ENCODE peak calls at places on chromosomes 7 and 10, in five cellular contexts. J, U, W, R and T are unnamed samples.

GRCh38 chr7:105448181-105448580 is 59.5 kb upstream of the SRPK2 start:
- DNase-seq in U (no peak), J (no peak), R (no peak), W (no peak), T (no peak)

GRCh38 chr10:93573051-93573909 is 6.8 kb downstream of the FFAR4 start:
- DNase-seq in J (peak; percentile 35), U (no peak), R (no peak), W (no peak), T (no peak)

GRCh38 chr7:117193564-117193963 is 129.3 kb downstream of the WNT2 start:
- DNase-seq in W (no peak), U (no peak), J (no peak), R (no peak), T (no peak)

GRCh38 chr10:10892290-10892875 is 125.3 kb upstream of the CELF2 start:
- DNase-seq in J (no peak), W (no peak), R (no peak), U (no peak), T (no peak)

GRCh38 chr7:134991469-134992339 is 5.4 kb downstream of the AGBL3 start:
- DNase-seq in R (no peak), W (no peak), J (peak; percentile 31), U (no peak), T (no peak)

GRCh38 chr7:21345361-21345760 is 82.5 kb upstream of the SP4 start:
- DNase-seq in W (no peak), R (no peak), U (no peak), J (no peak), T (no peak)

GRCh38 chr10:11898372-11899066 is 75.4 kb downstream of the PROSER2 start:
- DNase-seq in J (peak; percentile 67), W (peak; percentile 7), R (no peak), U (no peak), T (no peak)

GRCh38 chr10:100562008-100562672 is 26.4 kb downstream of the HIF1AN start:
- DNase-seq in U (peak; percentile 81), R (no peak), J (peak; percentile 58), W (no peak), T (peak; percentile 80)

GRCh38 chr7:90605055-90605454 is 8.9 kb downstream of the CDK14 start:
- DNase-seq in U (no peak), W (no peak), R (no peak), J (no peak), T (no peak)

GRCh38 chr7:101691822-101692384 is 62.8 kb upstream of the MYL10 start:
- DNase-seq in R (no peak), J (peak; percentile 43), W (no peak), U (no peak), T (no peak)

GRCh38 chr7:81600608-81601007 is 169.2 kb downstream of the HGF start:
- DNase-seq in J (no peak), W (no peak), R (no peak), U (no peak), T (no peak)

GRCh38 chr7:137443616-137444015 is 100.1 kb upstream of the PTN start:
- DNase-seq in U (no peak), R (no peak), W (no peak), J (no peak), T (no peak)

GRCh38 chr10:121927361-121927840 is 430 bp downstream of the ATE1 start:
- DNase-seq in J (peak; percentile 41), U (no peak), R (peak; percentile 64), W (no peak), T (peak; percentile 72)

GRCh38 chr7:85104432-85105205 is 82.2 kb downstream of the SEMA3D start:
- DNase-seq in R (no peak), J (no peak), U (no peak), W (no peak), T (no peak)

GRCh38 chr10:12394236-12395033 is 45.1 kb downstream of the CAMK1D start:
- DNase-seq in J (no peak), U (no peak), R (no peak), W (no peak), T (no peak)

GRCh38 chr10:5481121-5481520 is 18.2 kb downstream of the CALML5 start:
- DNase-seq in R (no peak), J (no peak), U (no peak), W (no peak), T (no peak)

GRCh38 chr10:16195178-16195769 is 241.5 kb upstream of the PTER start:
- DNase-seq in R (no peak), J (no peak), U (no peak), W (no peak), T (no peak)

GRCh38 chr10:33066558-33067236 is 108.7 kb upstream of the ITGB1 start:
- DNase-seq in R (no peak), U (no peak), J (no peak), W (no peak), T (no peak)

GRCh38 chr7:100584677-100585510 is 1.0 kb downstream of the LRCH4 start:
- DNase-seq in W (no peak), J (peak; percentile 24), U (no peak), R (no peak), T (no peak)

GRCh38 chr7:159093351-159093971 is 51.2 kb downstream of the VIPR2 start:
- DNase-seq in W (no peak), J (no peak), R (peak; percentile 54), U (peak; percentile 1), T (peak; percentile 64)

GRCh38 chr7:17830206-17830605 is 110.1 kb downstream of the SNX13 start:
- DNase-seq in W (no peak), U (no peak), J (no peak), R (no peak), T (no peak)

GRCh38 chr7:88344956-88345832 is 38.5 kb upstream of the STEAP4 start:
- DNase-seq in R (no peak), U (no peak), W (peak; percentile 0), J (peak; percentile 62), T (no peak)

GRCh38 chr10:89369142-89370105 is 8.4 kb upstream of the IFIT1B start:
- DNase-seq in U (peak; percentile 9), R (no peak), J (peak; percentile 7), W (no peak), T (no peak)

GRCh38 chr7:140358771-140359095 is 39.6 kb downstream of the SLC37A3 start:
- DNase-seq in J (no peak), U (no peak), R (no peak), W (no peak), T (no peak)

GRCh38 chr10:127880557-127880956 is 12.2 kb downstream of the CLRN3 start:
- DNase-seq in J (no peak), W (no peak), U (no peak), R (no peak), T (no peak)

GRCh38 chr7:16063241-16063640 is 358.1 kb downstream of the CRPPA start:
- DNase-seq in J (no peak), U (no peak), R (no peak), W (no peak), T (no peak)

GRCh38 chr10:34139559-34139958 is 675.5 kb downstream of the PARD3 start:
- DNase-seq in W (no peak), J (no peak), R (no peak), U (no peak), T (no peak)

GRCh38 chr7:39754326-39755120 is 131.2 kb downstream of the RALA start:
- DNase-seq in W (no peak), R (no peak), J (no peak), U (no peak), T (no peak)

GRCh38 chr7:129768614-129769399 is 157.3 kb downstream of the NRF1 start:
- DNase-seq in R (no peak), U (no peak), W (no peak), J (no peak), T (no peak)

GRCh38 chr10:42640610-42641229 is 2.4 kb upstream of the ZNF33B start:
- DNase-seq in W (no peak), R (no peak), J (peak; percentile 77), U (no peak), T (no peak)

GRCh38 chr7:17371656-17372524 is 73.4 kb downstream of the AHR start:
- DNase-seq in W (peak; percentile 89), U (no peak), R (no peak), J (peak; percentile 63), T (no peak)

GRCh38 chr7:84009051-84009450 is 185.5 kb downstream of the SEMA3A start:
- DNase-seq in R (no peak), U (no peak), J (no peak), W (no peak), T (no peak)

GRCh38 chr7:128954830-128955797 is 17.4 kb downstream of the IRF5 start:
- DNase-seq in U (no peak), J (no peak), W (peak; percentile 43), R (no peak), T (no peak)

GRCh38 chr10:77949167-77949566 is 22.6 kb upstream of the DLG5 start:
- DNase-seq in U (no peak), J (peak; percentile 87), R (no peak), W (no peak), T (no peak)

GRCh38 chr7:87877641-87878040 is 1.3 kb downstream of the DBF4 start:
- DNase-seq in R (no peak), U (no peak), W (no peak), J (no peak), T (no peak)

GRCh38 chr7:157299613-157300405 is 37.0 kb upstream of the DNAJB6 start:
- DNase-seq in R (no peak), J (peak; percentile 67), U (peak; percentile 35), W (no peak), T (no peak)
- TF ChIP-seq CTCF in R (no peak), J (peak; percentile 25), U (no peak), W (no peak), T (no peak)

GRCh38 chr10:79274279-79275104 is 72.8 kb upstream of the PPIF start:
- DNase-seq in J (no peak), W (no peak), R (peak; percentile 96), U (no peak), T (no peak)
- TF ChIP-seq CTCF in J (no peak), W (no peak), R (no peak), U (no peak), T (no peak)

GRCh38 chr7:97145068-97145467 is 27.6 kb downstream of the SDHAF3 start:
- DNase-seq in U (no peak), R (no peak), W (no peak), J (no peak), T (no peak)
- TF ChIP-seq CTCF in U (peak; percentile 58), R (peak; percentile 54), W (peak; percentile 59), J (no peak), T (peak; percentile 77)

DNA sequence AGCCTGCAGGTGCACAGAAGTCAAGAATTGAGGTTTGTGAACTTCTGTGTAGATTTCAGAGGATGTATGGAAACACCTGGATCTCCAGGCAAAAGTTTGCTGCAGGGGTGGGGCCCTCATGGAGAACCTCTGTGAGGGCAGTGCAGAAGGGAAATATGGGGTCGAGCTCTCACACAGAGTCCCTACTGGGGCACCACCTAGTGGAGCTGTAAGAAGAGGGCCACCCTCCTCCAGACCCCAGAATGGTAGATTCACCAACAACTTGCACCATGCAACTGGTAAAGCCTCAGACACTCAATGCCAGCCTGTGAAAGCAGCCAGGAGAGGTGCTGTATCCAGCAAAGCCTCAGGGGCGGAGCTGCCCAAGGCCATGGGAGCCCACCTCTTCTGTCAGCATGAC is 205.8 kb downstream of the CCSER2 start:
- DNase-seq in U (no peak), J (no peak), W (no peak), R (no peak), T (no peak)
- TF ChIP-seq CTCF in U (no peak), J (no peak), W (no peak), R (peak; percentile 27), T (no peak)